ENCODE peak calls at places on chromosomes 16 and 17, in five cellular contexts. A is GM12878, Y is K562, D is HepG2, R is H1. T is an unnamed sample.
A peak's percentile ranks its signal among the peaks of the same experiment; 100 is the strongest.

GRCh38 chr17:1561420-1562177 is 993 bp downstream of the PITPNA start:
- DNase-seq in R (no peak), D (no peak), A (no peak), Y (peak; percentile 45), T (no peak)

GRCh38 chr16:648071-648785 is 937 bp upstream of the WDR90 start:
- DNase-seq in D (peak; percentile 57), A (no peak), Y (no peak), R (no peak), T (no peak)

GRCh38 chr16:55948230-55948629 is 73.1 kb upstream of the CES5A start:
- DNase-seq in A (no peak), Y (peak; percentile 18), D (no peak), R (no peak), T (no peak)

GRCh38 chr16:27238591-27238990 is 30.0 kb downstream of the NSMCE1 start:
- DNase-seq in Y (no peak), A (no peak), D (no peak), R (no peak), T (no peak)

GRCh38 chr17:39231587-39232551 is 6.1 kb upstream of the STAC2 start:
- DNase-seq in D (no peak), A (no peak), Y (peak; percentile 66), R (no peak), T (no peak)

GRCh38 chr16:695355-696089 is 5.3 kb upstream of the WDR24 start:
- DNase-seq in R (no peak), A (no peak), D (no peak), Y (peak; percentile 77), T (no peak)

GRCh38 chr17:55116440-55116914 is 147.9 kb downstream of the STXBP4 start:
- DNase-seq in D (peak; percentile 58), R (no peak), A (no peak), Y (no peak), T (no peak)

GRCh38 chr16:69182730-69183416 is 4.1 kb upstream of the SNTB2 start:
- DNase-seq in R (no peak), D (no peak), A (no peak), Y (no peak), T (no peak)

GRCh38 chr16:86952769-86953168 is 364.4 kb downstream of the C16orf95 start:
- DNase-seq in D (no peak), Y (no peak), A (no peak), R (no peak), T (no peak)

GRCh38 chr16:1496464-1496863 is 3.3 kb downstream of the TELO2 start:
- DNase-seq in Y (no peak), D (no peak), R (no peak), A (no peak), T (no peak)

GRCh38 chr17:31313982-31314787 is at the start of gene EVI2B:
- DNase-seq in A (peak; percentile 66), Y (peak; percentile 47), D (no peak), R (no peak), T (no peak)

GRCh38 chr17:67759355-67760171 is 41.8 kb downstream of the NOL11 start:
- DNase-seq in Y (peak; percentile 45), A (no peak), R (no peak), D (no peak), T (no peak)

GRCh38 chr17:48484850-48485249 is 46.0 kb downstream of the HOXB1 start:
- DNase-seq in Y (peak; percentile 65), D (no peak), A (no peak), R (no peak), T (peak; percentile 49)

GRCh38 chr16:27436065-27436464 is 34.1 kb downstream of the IL21R start:
- DNase-seq in D (no peak), A (no peak), R (no peak), Y (no peak), T (no peak)

GRCh38 chr17:7139400-7139799 is 24.8 kb upstream of the ASGR2 start:
- DNase-seq in R (no peak), D (no peak), Y (no peak), A (no peak), T (no peak)

GRCh38 chr16:89013111-89013510 is 36.1 kb upstream of the CBFA2T3 start:
- DNase-seq in R (no peak), D (no peak), Y (no peak), A (no peak), T (no peak)

GRCh38 chr16:69286941-69287713 is 24.0 kb upstream of the VPS4A start:
- DNase-seq in A (peak; percentile 5), Y (peak; percentile 70), R (no peak), D (peak; percentile 62), T (peak; percentile 31)

GRCh38 chr16:51150894-51151320 is at the start of gene SALL1:
- DNase-seq in R (no peak), Y (no peak), D (no peak), A (no peak), T (no peak)
- TF ChIP-seq SRF in R (no peak), Y (no peak), D (no peak), A (no peak), T (no peak)

GRCh38 chr16:90046122-90046970 is 27.1 kb upstream of the DBNDD1 start:
- DNase-seq in R (peak; percentile 39), Y (no peak), D (no peak), A (no peak), T (no peak)
- H3K4me3 ChIP-seq in R (no peak overlapping the region), Y (peak overlapping the region; percentile 49), D (peak overlapping the region; percentile 38), A (no peak overlapping the region), T (no peak overlapping the region)

DNA sequence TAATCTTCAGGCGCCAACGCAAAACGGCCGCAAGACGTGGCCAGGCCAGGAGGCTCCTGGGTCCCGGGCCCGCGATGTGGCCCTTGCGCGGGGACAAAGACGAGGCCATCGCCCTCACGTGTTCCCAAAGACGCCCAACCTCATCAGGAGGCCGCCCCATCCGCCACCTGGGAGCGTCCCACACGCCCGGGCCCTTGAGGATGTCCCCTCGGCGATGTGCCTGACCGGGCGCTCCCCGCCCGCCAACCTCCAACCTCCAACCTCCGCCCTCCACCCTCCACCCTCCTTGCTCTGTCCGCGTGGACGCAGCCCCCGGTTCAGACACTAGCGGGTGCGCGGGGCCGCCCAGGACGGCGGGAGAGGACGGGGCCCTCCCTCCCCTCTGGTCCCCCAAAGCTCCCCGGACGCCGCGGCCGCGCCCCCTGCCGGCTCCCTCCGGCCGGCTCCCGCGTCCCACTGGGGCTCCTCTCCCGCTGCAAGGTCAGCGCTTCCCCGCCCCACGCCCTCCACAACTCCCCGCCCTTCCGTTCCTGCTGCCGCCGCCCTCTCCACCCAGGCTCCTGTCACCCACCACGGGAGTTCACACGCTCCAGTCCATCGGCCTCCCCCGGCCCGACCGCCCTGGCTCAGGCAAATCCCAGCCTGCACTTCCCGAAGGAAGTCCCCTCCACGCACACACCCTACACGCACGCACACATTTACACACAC is 250.8 kb upstream of the RPL38 start:
- DNase-seq in A (no peak), D (no peak), Y (peak; percentile 11), R (no peak), T (no peak)
- TF ChIP-seq SRF in A (no peak), D (no peak), Y (no peak), R (no peak), T (no peak)

DNA sequence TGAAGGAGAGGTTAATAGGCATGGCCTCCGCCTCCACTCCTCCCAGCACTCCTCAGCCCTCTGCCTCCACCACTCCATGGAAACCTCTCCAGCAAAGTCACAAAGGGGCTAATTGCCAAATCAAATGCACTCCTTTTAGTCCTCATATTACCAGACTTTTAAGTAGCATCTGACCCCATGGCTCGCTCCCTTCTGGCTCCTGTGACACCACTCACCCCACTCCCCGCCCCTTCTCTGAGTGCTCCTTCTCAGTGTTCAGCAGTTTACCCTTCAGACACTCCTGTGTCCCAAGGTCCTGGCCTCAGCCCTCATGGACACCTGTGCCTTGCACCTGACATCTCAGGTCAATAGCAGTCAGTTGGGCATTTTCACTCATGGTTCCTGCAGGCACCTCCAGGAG is 243.5 kb upstream of the CCL2 start:
- DNase-seq in Y (no peak), R (no peak), D (no peak), A (no peak), T (no peak)
- H3K4me3 ChIP-seq in Y (no peak overlapping the region), R (no peak overlapping the region), D (no peak overlapping the region), A (no peak overlapping the region), T (no peak overlapping the region)